ENCODE peak calls at places on chromosomes 7 and 10, in five cellular contexts. X is trophoblast cell, Y is H9, A is H1, P is mesenchymal stem cell. G is an unnamed sample.

GRCh38 chr7:116209561-116210070 is 723 bp upstream of the TES start:
- DNase-seq in X (no peak), Y (no peak), A (no peak), P (no peak), G (no peak)

GRCh38 chr10:132110713-132111112 is 45.0 kb downstream of the JAKMIP3 start:
- DNase-seq in X (no peak), Y (peak; percentile 27), A (no peak), P (no peak), G (no peak)

GRCh38 chr10:88477343-88478085 is 105.6 kb downstream of the RNLS start:
- DNase-seq in X (peak; percentile 50), Y (no peak), A (no peak), P (no peak), G (no peak)

GRCh38 chr7:30853576-30853975 is 58.1 kb upstream of the AQP1 start:
- DNase-seq in X (no peak), Y (no peak), A (no peak), P (no peak), G (no peak)

GRCh38 chr10:22250897-22251605 is 33.2 kb upstream of the EBLN1 start:
- DNase-seq in X (no peak), Y (no peak), A (no peak), P (peak; percentile 6), G (no peak)

GRCh38 chr10:74293686-74294365 is 142.8 kb downstream of the ADK start:
- DNase-seq in X (no peak), Y (no peak), A (no peak), P (peak; percentile 46), G (no peak)

GRCh38 chr10:114340816-114341215 is 63.5 kb downstream of the AFAP1L2 start:
- DNase-seq in X (no peak), Y (no peak), A (no peak), P (no peak), G (no peak)

GRCh38 chr7:117645456-117646181 is 165.8 kb downstream of the CFTR start:
- DNase-seq in X (no peak), Y (no peak), A (no peak), P (peak; percentile 51), G (no peak)

GRCh38 chr10:110812583-110812982 is 59.1 kb upstream of the PDCD4 start:
- DNase-seq in X (no peak), Y (no peak), A (no peak), P (no peak), G (no peak)

GRCh38 chr10:132096223-132096622 is 30.5 kb downstream of the JAKMIP3 start:
- DNase-seq in X (no peak), Y (no peak), A (no peak), P (peak; percentile 7), G (no peak)

GRCh38 chr7:123916240-123916724 is 8.8 kb upstream of the SPAM1 start:
- DNase-seq in X (no peak), Y (peak; percentile 38), A (peak; percentile 39), P (peak; percentile 36), G (peak; percentile 61)

GRCh38 chr10:110789604-110790428 is 81.9 kb upstream of the PDCD4 start:
- DNase-seq in X (no peak), Y (no peak), A (no peak), P (no peak), G (no peak)

DNA sequence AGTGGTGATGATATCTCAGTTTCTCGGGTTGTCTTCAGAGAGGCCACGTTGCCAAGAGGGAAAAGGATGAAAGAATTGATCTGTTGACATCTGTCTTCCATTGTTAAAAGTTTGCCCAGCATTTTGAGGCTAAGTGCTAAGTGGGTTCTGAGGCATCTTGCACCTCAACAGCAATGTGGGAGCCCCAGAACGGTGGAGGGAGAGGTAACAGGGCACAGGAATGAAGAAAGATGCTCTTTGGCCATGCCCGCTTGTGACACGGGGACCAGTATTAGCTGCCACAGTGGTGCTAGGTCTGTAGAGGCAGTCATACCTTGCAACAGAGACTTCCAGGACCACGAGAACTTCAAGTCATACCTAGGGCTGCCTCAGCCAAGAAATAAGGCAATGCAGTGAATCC is 106.6 kb upstream of the NUPR2 start:
- DNase-seq in X (no peak), Y (no peak), A (no peak), P (no peak), G (no peak)
- H2BK12ac ChIP-seq in X (no peak overlapping the region), Y (no peak overlapping the region), A (no peak overlapping the region), P (no peak overlapping the region), G (no peak overlapping the region)

GRCh38 chr10:52322323-52322722 is 8.2 kb downstream of the DKK1 start:
- DNase-seq in X (no peak), Y (no peak), A (no peak), P (no peak), G (no peak)
- H4K8ac ChIP-seq in X (no peak overlapping the region), Y (no peak overlapping the region), A (no peak overlapping the region), P (no peak overlapping the region), G (no peak overlapping the region)

GRCh38 chr7:142959202-142959601 is 3.0 kb downstream of the KEL start:
- DNase-seq in X (no peak), Y (no peak), A (no peak), P (no peak), G (no peak)
- H2BK12ac ChIP-seq in X (no peak overlapping the region), Y (no peak overlapping the region), A (no peak overlapping the region), P (no peak overlapping the region), G (no peak overlapping the region)

DNA sequence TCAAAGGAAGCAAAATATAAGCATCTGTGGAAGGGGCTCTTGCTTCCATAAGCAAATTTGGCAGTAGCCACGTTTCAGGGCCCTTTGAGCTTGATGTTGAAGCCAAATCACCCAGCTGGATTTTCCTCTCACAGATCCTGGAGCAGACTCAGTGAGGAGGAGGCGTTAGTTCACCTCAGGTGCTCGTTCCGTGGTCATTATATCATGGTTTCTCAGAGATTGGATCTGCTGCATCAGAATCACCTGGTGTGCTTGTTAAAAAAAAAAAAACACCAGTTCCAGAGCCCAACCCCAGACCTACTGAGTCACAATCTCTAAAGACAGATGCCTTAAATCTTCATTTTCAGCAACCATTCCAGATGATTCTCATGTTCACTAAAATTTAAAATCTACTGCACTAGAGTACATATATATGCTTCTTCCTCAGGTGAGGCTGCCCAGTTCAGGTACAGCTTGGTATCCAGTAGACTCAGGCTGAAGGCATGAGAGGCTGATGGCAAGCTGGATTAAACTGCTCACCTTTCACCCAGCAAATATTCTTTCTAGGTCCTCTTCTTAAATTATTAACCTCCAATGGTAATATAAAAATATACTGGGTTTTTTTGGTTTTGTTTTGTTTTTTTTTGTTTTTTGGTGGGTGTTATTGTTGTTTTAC is 24.9 kb downstream of the TFAM start:
- DNase-seq in X (peak; percentile 56), Y (no peak), A (no peak), P (no peak), G (no peak)
- H4K8ac ChIP-seq in X (no peak overlapping the region), Y (no peak overlapping the region), A (no peak overlapping the region), P (no peak overlapping the region), G (no peak overlapping the region)